ENCODE peak calls at places on chromosomes 1 and 21, in ten cellular contexts. G is transverse colon, L is omental fat pad, J is fibroblast of pulmonary artery, Y is lung, E is progenitor cell of endocrine pancreas, S is endothelial cell, F is psoas muscle, Z is RWPE1, H is mucosa of descending colon. M is an unnamed sample.

GRCh38 chr1:53552981-53553733 is 94.0 kb downstream of the DMRTB1 start:
- DNase-seq in E (no peak), Y (no peak), J (no peak), Z (no peak), F (no peak), L (peak; percentile 16), H (peak; percentile 10), S (no peak), G (peak; percentile 1), M (no peak)

GRCh38 chr1:227697321-227697864 is 37.7 kb downstream of the JMJD4 start:
- DNase-seq in H (no peak), J (no peak), Z (no peak), F (no peak), S (no peak), E (no peak), Y (no peak), L (no peak), G (no peak), M (no peak)

GRCh38 chr1:9840176-9840575 is 16.4 kb upstream of the CLSTN1 start:
- DNase-seq in J (no peak), Z (no peak), F (no peak), Y (no peak), L (no peak), G (no peak), S (no peak), E (no peak), H (peak; percentile 7), M (peak; percentile 69)

GRCh38 chr1:54168206-54168965 is 15.6 kb upstream of the CDCP2 start:
- DNase-seq in S (no peak), L (no peak), Z (peak; percentile 33), E (no peak), F (no peak), H (no peak), J (no peak), Y (no peak), G (no peak), M (peak; percentile 23)

GRCh38 chr1:228336308-228337030 is 70.2 kb downstream of the TRIM11 start:
- DNase-seq in F (peak; percentile 69), Y (no peak), S (no peak), H (peak; percentile 37), G (peak; percentile 2), J (no peak), L (no peak), E (no peak), Z (no peak), M (no peak)

GRCh38 chr1:212607206-212607923 is 1.2 kb upstream of the ATF3 start:
- DNase-seq in E (peak; percentile 14), S (no peak), H (peak; percentile 70), Z (no peak), Y (peak; percentile 36), F (peak; percentile 35), L (no peak), J (no peak), G (peak; percentile 55), M (peak; percentile 37)

GRCh38 chr21:37866027-37866426 is 50.2 kb downstream of the KCNJ6 start:
- DNase-seq in S (no peak), F (no peak), G (no peak), H (no peak), J (no peak), L (no peak), E (no peak), Z (no peak), Y (no peak), M (peak; percentile 29)

GRCh38 chr1:179104851-179105250 is 23.0 kb downstream of the TOR3A start:
- DNase-seq in E (no peak), Y (no peak), Z (no peak), J (no peak), G (no peak), H (no peak), F (no peak), S (no peak), L (no peak), M (no peak)

GRCh38 chr1:43454270-43455011 is 710 bp upstream of the HYI start:
- DNase-seq in F (peak; percentile 70), E (peak; percentile 35), L (peak; percentile 71), H (peak; percentile 74), G (peak; percentile 88), J (peak; percentile 88), Z (peak; percentile 94), Y (peak; percentile 93), S (peak; percentile 66), M (peak; percentile 82)
- TF ChIP-seq CTCF in F (no peak), E (no peak), L (no peak), H (no peak), G (peak; percentile 56), J (no peak), Z (no peak), Y (no peak), S (no peak), M (no peak)

GRCh38 chr1:115642168-115643072 is 650 bp downstream of the VANGL1 start:
- DNase-seq in E (peak; percentile 51), L (no peak), J (peak; percentile 29), S (peak; percentile 37), G (peak; percentile 69), F (peak; percentile 44), H (peak; percentile 76), Y (peak; percentile 41), Z (peak; percentile 54), M (peak; percentile 52)
- TF ChIP-seq CTCF in E (peak; percentile 19), L (no peak), J (no peak), S (no peak), G (no peak), F (peak; percentile 15), H (no peak), Y (no peak), Z (no peak), M (no peak)

DNA sequence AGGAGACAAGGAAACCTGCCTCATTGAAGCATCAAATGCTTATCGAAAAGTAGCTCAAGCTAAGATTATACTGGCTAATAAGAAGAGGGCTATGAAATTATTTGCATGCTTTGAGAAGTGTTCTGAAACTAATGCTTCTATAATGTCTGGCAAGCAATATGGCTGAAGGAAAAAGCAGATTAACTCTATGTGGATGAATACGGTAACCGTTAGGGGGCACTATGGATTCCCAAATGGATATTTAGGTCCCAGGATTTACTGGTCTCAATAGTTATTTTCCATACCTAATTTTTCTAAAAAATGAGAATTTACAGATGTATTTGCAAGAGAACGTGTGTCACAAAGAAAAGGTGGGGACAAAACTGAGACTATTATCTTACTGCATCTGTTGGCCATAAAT is 34.6 kb upstream of the RRP15 start:
- DNase-seq in H (no peak), F (no peak), Z (no peak), L (no peak), J (peak; percentile 14), G (no peak), Y (no peak), E (no peak), S (no peak), M (peak; percentile 38)
- TF ChIP-seq CTCF in H (no peak), F (no peak), Z (no peak), L (no peak), J (peak; percentile 18), G (no peak), Y (no peak), E (no peak), S (no peak), M (peak; percentile 26)

GRCh38 chr21:26846036-26846931 is 1.1 kb upstream of the ADAMTS1 start:
- DNase-seq in E (peak; percentile 42), Z (peak; percentile 53), G (peak; percentile 63), F (peak; percentile 88), S (peak; percentile 80), J (peak; percentile 82), H (peak; percentile 75), Y (peak; percentile 71), L (no peak), M (peak; percentile 49)
- TF ChIP-seq CTCF in E (no peak), Z (peak; percentile 27), G (peak; percentile 29), F (peak; percentile 21), S (peak; percentile 42), J (peak; percentile 19), H (no peak), Y (no peak), L (no peak), M (no peak)

DNA sequence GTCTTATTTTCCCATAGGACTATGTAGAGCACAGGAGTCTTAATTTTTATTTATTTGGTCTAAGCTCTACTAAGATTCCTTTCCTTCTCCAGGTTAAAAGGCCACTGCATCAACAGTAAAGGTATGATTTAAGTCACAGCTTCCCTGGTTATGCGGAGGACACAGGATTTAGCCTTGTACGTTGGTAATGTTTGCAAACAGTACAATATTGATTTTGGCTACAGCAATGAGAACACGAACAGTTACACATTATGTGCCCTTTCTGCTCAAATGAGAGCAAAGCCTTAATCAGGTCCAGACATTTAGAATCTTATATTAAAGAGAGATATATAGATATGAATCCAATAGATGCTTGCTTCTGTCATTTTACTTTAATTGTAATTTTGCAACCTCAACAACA is 264.0 kb downstream of the NUF2 start:
- DNase-seq in F (no peak), S (no peak), H (no peak), J (no peak), Z (no peak), G (no peak), E (no peak), L (no peak), Y (no peak), M (no peak)
- TF ChIP-seq CTCF in F (no peak), S (no peak), H (no peak), J (no peak), Z (no peak), G (no peak), E (no peak), L (no peak), Y (no peak), M (no peak)

M was measured in MCF 10A.